ENCODE peak calls at places on chromosomes 4 and X, in four cellular contexts. One of them, this sample, is unnamed.
A peak's percentile ranks its signal among the peaks of the same experiment; 100 is the strongest.

GRCh38 chrX:139094671-139095592 is 383.4 kb upstream of the FGF13 start:
- DNase-seq in NB4: no peak
- DNase-seq in endothelial cell: no peak
- DNase-seq in AG09309: no peak
- DNase-seq in this sample: no peak

GRCh38 chrX:46340696-46341095 is 204.5 kb downstream of the ZNF674 start:
- DNase-seq in NB4: no peak
- DNase-seq in endothelial cell: no peak
- DNase-seq in AG09309: no peak
- DNase-seq in this sample: no peak

GRCh38 chrX:133722756-133723155 is 262.6 kb downstream of the GPC3 start:
- DNase-seq in NB4: no peak
- DNase-seq in endothelial cell: no peak
- DNase-seq in AG09309: no peak
- DNase-seq in this sample: no peak

GRCh38 chr4:39036172-39036571 is 4.0 kb upstream of the TMEM156 start:
- DNase-seq in NB4: no peak
- DNase-seq in endothelial cell: no peak
- DNase-seq in AG09309: no peak
- DNase-seq in this sample: no peak

GRCh38 chrX:41064028-41064427 is 21.2 kb upstream of the USP9X start:
- DNase-seq in NB4: no peak
- DNase-seq in endothelial cell: no peak
- DNase-seq in AG09309: no peak
- DNase-seq in this sample: no peak

GRCh38 chr4:128387600-128388351 is 100.2 kb upstream of the PGRMC2 start:
- DNase-seq in NB4: no peak
- DNase-seq in endothelial cell: no peak
- DNase-seq in AG09309: no peak
- DNase-seq in this sample: no peak

GRCh38 chr4:30642520-30642919 is 77.6 kb upstream of the PCDH7 start:
- DNase-seq in NB4: no peak
- DNase-seq in endothelial cell: no peak
- DNase-seq in AG09309: no peak
- DNase-seq in this sample: no peak

GRCh38 chr4:88130544-88131305 is 27.7 kb downstream of the ABCG2 start:
- DNase-seq in NB4: peak; percentile 21
- DNase-seq in endothelial cell: no peak
- DNase-seq in AG09309: no peak
- DNase-seq in this sample: no peak

GRCh38 chr4:39792529-39792928 is 94.6 kb downstream of the UBE2K start:
- DNase-seq in NB4: no peak
- DNase-seq in endothelial cell: no peak
- DNase-seq in AG09309: no peak
- DNase-seq in this sample: no peak

GRCh38 chr4:4762909-4763814 is 96.3 kb upstream of the MSX1 start:
- DNase-seq in NB4: peak; percentile 87
- DNase-seq in endothelial cell: peak; percentile 11
- DNase-seq in AG09309: peak; percentile 59
- DNase-seq in this sample: peak; percentile 82

GRCh38 chr4:69689530-69690111 is 36.6 kb upstream of the UGT2A1 start:
- DNase-seq in NB4: peak; percentile 45
- DNase-seq in endothelial cell: no peak
- DNase-seq in AG09309: no peak
- DNase-seq in this sample: peak; percentile 9

GRCh38 chrX:150575415-150575814 is 7.0 kb downstream of the MTM1 start:
- DNase-seq in NB4: no peak
- DNase-seq in endothelial cell: no peak
- DNase-seq in AG09309: no peak
- DNase-seq in this sample: no peak

GRCh38 chr4:26020083-26020668 is 106.2 kb downstream of the SMIM20 start:
- DNase-seq in NB4: peak; percentile 49
- DNase-seq in endothelial cell: no peak
- DNase-seq in AG09309: no peak
- DNase-seq in this sample: no peak

GRCh38 chrX:134948333-134949241 is 42.2 kb upstream of the SMIM10 start:
- DNase-seq in NB4: no peak
- DNase-seq in endothelial cell: no peak
- DNase-seq in AG09309: peak; percentile 37
- DNase-seq in this sample: no peak

GRCh38 chr4:53592686-53593641 is 1.7 kb upstream of the LNX1 start:
- DNase-seq in NB4: peak; percentile 25
- DNase-seq in endothelial cell: peak; percentile 60
- DNase-seq in AG09309: no peak
- DNase-seq in this sample: no peak

GRCh38 chr4:88613417-88613875 is 21.2 kb downstream of the HERC3 start:
- DNase-seq in NB4: peak; percentile 16
- DNase-seq in endothelial cell: no peak
- DNase-seq in AG09309: no peak
- DNase-seq in this sample: no peak

GRCh38 chr4:7266525-7267292 is 74.4 kb downstream of the SORCS2 start:
- DNase-seq in NB4: no peak
- DNase-seq in endothelial cell: no peak
- DNase-seq in AG09309: peak; percentile 74
- DNase-seq in this sample: no peak

GRCh38 chr4:10096976-10097330 is 19.6 kb downstream of the WDR1 start:
- DNase-seq in NB4: no peak
- DNase-seq in endothelial cell: no peak
- DNase-seq in AG09309: no peak
- DNase-seq in this sample: no peak

GRCh38 chr4:13312264-13312663 is 171.9 kb downstream of the RAB28 start:
- DNase-seq in NB4: no peak
- DNase-seq in endothelial cell: no peak
- DNase-seq in AG09309: no peak
- DNase-seq in this sample: no peak

GRCh38 chrX:47992669-47993068 is 11.1 kb downstream of the ZNF182 start:
- DNase-seq in NB4: no peak
- DNase-seq in endothelial cell: no peak
- DNase-seq in AG09309: no peak
- DNase-seq in this sample: no peak

GRCh38 chr4:94849901-94850300 is 92.1 kb downstream of the BMPR1B start:
- DNase-seq in NB4: no peak
- DNase-seq in endothelial cell: no peak
- DNase-seq in AG09309: no peak
- DNase-seq in this sample: no peak

GRCh38 chr4:4384837-4385236 is 2.1 kb upstream of the NSG1 start:
- DNase-seq in NB4: peak; percentile 48
- DNase-seq in endothelial cell: peak; percentile 72
- DNase-seq in AG09309: no peak
- DNase-seq in this sample: no peak

GRCh38 chr4:25977397-25978170 is 63.6 kb downstream of the SMIM20 start:
- DNase-seq in NB4: no peak
- DNase-seq in endothelial cell: no peak
- DNase-seq in AG09309: no peak
- DNase-seq in this sample: no peak

GRCh38 chr4:139762715-139763114 is 97.1 kb downstream of the MGST2 start:
- DNase-seq in NB4: no peak
- DNase-seq in endothelial cell: no peak
- DNase-seq in AG09309: no peak
- DNase-seq in this sample: no peak

GRCh38 chr4:54395013-54395527 is 166.0 kb downstream of the PDGFRA start:
- DNase-seq in NB4: no peak
- DNase-seq in endothelial cell: no peak
- DNase-seq in AG09309: no peak
- DNase-seq in this sample: no peak

GRCh38 chrX:70434914-70435586 is 9.6 kb upstream of the DLG3 start:
- DNase-seq in NB4: peak; percentile 73
- DNase-seq in endothelial cell: no peak
- DNase-seq in AG09309: no peak
- DNase-seq in this sample: peak; percentile 45

GRCh38 chrX:86103061-86103460 is 45.2 kb upstream of the DACH2 start:
- DNase-seq in NB4: no peak
- DNase-seq in endothelial cell: no peak
- DNase-seq in AG09309: no peak
- DNase-seq in this sample: no peak

GRCh38 chr4:27506401-27506800 is 645.8 kb downstream of the STIM2 start:
- DNase-seq in NB4: no peak
- DNase-seq in endothelial cell: no peak
- DNase-seq in AG09309: no peak
- DNase-seq in this sample: no peak

GRCh38 chrX:51641421-51642021 is 22.8 kb upstream of the CENPVL3 start:
- DNase-seq in NB4: peak; percentile 47
- DNase-seq in endothelial cell: peak; percentile 26
- DNase-seq in AG09309: peak; percentile 3
- DNase-seq in this sample: peak; percentile 45
- TF ChIP-seq CTCF in NB4: peak; percentile 35
- TF ChIP-seq CTCF in endothelial cell: peak; percentile 56
- TF ChIP-seq CTCF in AG09309: peak; percentile 51
- TF ChIP-seq CTCF in this sample: peak; percentile 51

GRCh38 chr4:55949480-55949802 is 696 bp downstream of the CEP135 start:
- DNase-seq in NB4: no peak
- DNase-seq in endothelial cell: no peak
- DNase-seq in AG09309: no peak
- DNase-seq in this sample: no peak

GRCh38 chr4:55948726-55949479 is at the start of gene CEP135:
- DNase-seq in NB4: peak; percentile 95
- DNase-seq in endothelial cell: peak; percentile 97
- DNase-seq in AG09309: peak; percentile 66
- DNase-seq in this sample: peak; percentile 91

GRCh38 chr4:55951191-55951922 is 2.6 kb downstream of the CEP135 start:
- DNase-seq in NB4: no peak
- DNase-seq in endothelial cell: no peak
- DNase-seq in AG09309: no peak
- DNase-seq in this sample: no peak

GRCh38 chr4:55947254-55947882 is 1.4 kb upstream of the CEP135 start:
- DNase-seq in NB4: peak; percentile 87
- DNase-seq in endothelial cell: peak; percentile 8
- DNase-seq in AG09309: no peak
- DNase-seq in this sample: peak; percentile 38

DNA sequence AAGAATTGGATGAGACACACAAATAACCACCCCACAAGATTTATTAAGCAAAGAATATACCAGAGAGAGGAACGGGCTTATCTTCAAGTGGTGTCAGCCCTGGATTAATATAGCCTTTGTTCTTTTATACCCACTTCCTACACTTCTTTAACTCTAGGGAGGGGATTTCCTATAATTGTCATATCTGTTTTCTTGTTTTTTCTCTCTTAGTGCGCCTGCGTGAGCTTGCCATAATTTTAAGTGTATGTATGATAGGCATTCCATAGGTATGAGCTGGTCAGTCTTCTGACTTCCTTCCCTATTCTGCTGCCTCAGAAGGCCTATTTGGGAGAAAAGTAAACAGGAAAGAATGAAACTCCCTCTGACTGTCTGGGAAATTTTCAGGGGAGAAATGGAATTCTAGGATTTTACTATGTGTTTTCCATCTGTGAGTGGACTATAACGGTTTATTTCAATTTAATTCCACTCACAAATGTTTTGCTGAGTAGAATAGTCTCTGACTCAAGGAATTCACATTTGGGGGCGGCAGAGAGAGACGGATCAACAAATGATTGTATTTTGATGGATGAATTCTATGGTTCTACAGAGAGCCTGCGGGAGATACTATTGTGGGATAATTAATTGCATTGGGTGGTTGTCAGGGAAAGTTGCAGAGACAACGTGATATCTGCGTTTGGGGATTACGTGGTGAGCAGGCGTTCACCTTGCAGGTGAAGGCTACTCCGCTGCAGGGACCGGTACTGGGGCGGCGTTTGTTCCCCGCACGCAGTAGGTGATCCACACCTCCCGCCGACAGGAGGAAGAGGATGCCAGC is 626 bp upstream of the CEP135 start:
- DNase-seq in NB4: peak; percentile 61
- DNase-seq in endothelial cell: peak; percentile 7
- DNase-seq in AG09309: peak; percentile 60
- DNase-seq in this sample: peak; percentile 55
- TF ChIP-seq CTCF in NB4: no peak
- TF ChIP-seq CTCF in endothelial cell: no peak
- TF ChIP-seq CTCF in AG09309: no peak
- TF ChIP-seq CTCF in this sample: no peak

GRCh38 chr4:183600189-183600685 is 58.7 kb downstream of the RWDD4 start:
- DNase-seq in NB4: peak; percentile 26
- DNase-seq in endothelial cell: peak; percentile 31
- DNase-seq in AG09309: no peak
- DNase-seq in this sample: no peak
- TF ChIP-seq CTCF in NB4: peak; percentile 37
- TF ChIP-seq CTCF in endothelial cell: peak; percentile 11
- TF ChIP-seq CTCF in AG09309: peak; percentile 64
- TF ChIP-seq CTCF in this sample: peak; percentile 8

DNA sequence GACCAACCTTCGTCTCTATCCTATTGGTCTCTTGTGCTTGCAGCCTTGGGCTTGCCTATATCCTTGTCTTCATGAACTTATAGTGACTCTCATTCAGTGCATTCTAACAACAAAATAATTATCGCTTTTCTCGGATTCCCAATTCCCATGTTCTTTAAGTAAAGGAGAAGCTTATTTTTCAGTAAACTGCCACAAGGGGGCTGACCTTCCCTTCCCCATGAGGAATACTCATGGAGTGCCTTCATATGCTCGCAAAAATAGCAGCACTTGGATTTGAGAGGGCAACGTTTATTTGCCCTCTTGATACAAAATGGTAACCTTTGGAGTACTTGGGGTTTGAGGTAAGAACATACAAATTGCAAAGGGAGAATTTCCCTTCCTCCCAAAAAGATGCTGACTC is 183.2 kb upstream of the TENT5D start:
- DNase-seq in NB4: no peak
- DNase-seq in endothelial cell: no peak
- DNase-seq in AG09309: no peak
- DNase-seq in this sample: no peak
- TF ChIP-seq CTCF in NB4: no peak
- TF ChIP-seq CTCF in endothelial cell: no peak
- TF ChIP-seq CTCF in AG09309: no peak
- TF ChIP-seq CTCF in this sample: no peak

GRCh38 chr4:121164291-121164690 is at the start of gene TNIP3:
- DNase-seq in NB4: peak; percentile 16
- DNase-seq in endothelial cell: no peak
- DNase-seq in AG09309: no peak
- DNase-seq in this sample: no peak

GRCh38 chr4:121168446-121168845 is 4.3 kb upstream of the TNIP3 start:
- DNase-seq in NB4: no peak
- DNase-seq in endothelial cell: no peak
- DNase-seq in AG09309: no peak
- DNase-seq in this sample: no peak

GRCh38 chr4:121168865-121169281 is 4.8 kb upstream of the TNIP3 start:
- DNase-seq in NB4: peak; percentile 12
- DNase-seq in endothelial cell: no peak
- DNase-seq in AG09309: no peak
- DNase-seq in this sample: peak; percentile 48

GRCh38 chr4:121165206-121165605 is 1.1 kb upstream of the TNIP3 start:
- DNase-seq in NB4: no peak
- DNase-seq in endothelial cell: no peak
- DNase-seq in AG09309: no peak
- DNase-seq in this sample: no peak
- TF ChIP-seq CTCF in NB4: no peak
- TF ChIP-seq CTCF in endothelial cell: no peak
- TF ChIP-seq CTCF in AG09309: no peak
- TF ChIP-seq CTCF in this sample: no peak

GRCh38 chr4:34974313-34974680 is 1270.0 kb downstream of the ARAP2 start:
- DNase-seq in NB4: no peak
- DNase-seq in endothelial cell: no peak
- DNase-seq in AG09309: no peak
- DNase-seq in this sample: no peak

GRCh38 chr4:34973632-34974312 is 1270.5 kb downstream of the ARAP2 start:
- DNase-seq in NB4: no peak
- DNase-seq in endothelial cell: no peak
- DNase-seq in AG09309: no peak
- DNase-seq in this sample: no peak

GRCh38 chr4:34972189-34972588 is 1272.1 kb downstream of the ARAP2 start:
- DNase-seq in NB4: no peak
- DNase-seq in endothelial cell: no peak
- DNase-seq in AG09309: no peak
- DNase-seq in this sample: no peak
- TF ChIP-seq CTCF in NB4: no peak
- TF ChIP-seq CTCF in endothelial cell: no peak
- TF ChIP-seq CTCF in AG09309: no peak
- TF ChIP-seq CTCF in this sample: no peak

GRCh38 chrX:69387559-69388487 is 116.3 kb upstream of the NALF2 start:
- DNase-seq in NB4: peak; percentile 57
- DNase-seq in endothelial cell: peak; percentile 81
- DNase-seq in AG09309: no peak
- DNase-seq in this sample: peak; percentile 68
- TF ChIP-seq CTCF in NB4: peak; percentile 53
- TF ChIP-seq CTCF in endothelial cell: peak; percentile 67
- TF ChIP-seq CTCF in AG09309: peak; percentile 89
- TF ChIP-seq CTCF in this sample: peak; percentile 79

This sample was measured in GM13977.